ENCODE peak calls at places on chromosome 14, in four cellular contexts. T, D, H and E are unnamed samples.

GRCh38 chr14:94689218-94689984 is 77.2 kb downstream of the SERPINA3 start:
- DNase-seq in D (peak), T (peak), H (peak), E (peak)

GRCh38 chr14:65915125-65915524 is 502.6 kb downstream of the FUT8 start:
- DNase-seq in T (no peak), H (no peak), D (no peak), E (peak)

GRCh38 chr14:81776531-81776930 is 242.9 kb upstream of the SEL1L start:
- DNase-seq in D (no peak), T (no peak), H (no peak), E (no peak)

GRCh38 chr14:99064262-99064954 is 207.6 kb downstream of the BCL11B start:
- DNase-seq in D (no peak), H (no peak), T (no peak), E (peak)

GRCh38 chr14:31090872-31091764 is 64.9 kb upstream of the STRN3 start:
- DNase-seq in D (no peak), H (no peak), T (no peak), E (peak)

GRCh38 chr14:68626386-68626785 is 166.5 kb downstream of the ZFP36L1 start:
- DNase-seq in T (no peak), D (no peak), H (no peak), E (peak)

GRCh38 chr14:50773632-50774541 is 57.1 kb downstream of the NIN start:
- DNase-seq in H (peak), T (peak), D (peak), E (peak)

GRCh38 chr14:72420749-72421452 is 473.0 kb downstream of the DPF3 start:
- DNase-seq in T (peak), H (peak), D (peak), E (peak)

GRCh38 chr14:102824832-102825231 is 47.6 kb downstream of the TRAF3 start:
- DNase-seq in D (no peak), T (no peak), H (no peak), E (peak)

GRCh38 chr14:88013750-88014349 is 8.9 kb downstream of the GPR65 start:
- DNase-seq in D (peak), T (peak), H (peak), E (peak)

GRCh38 chr14:98633380-98633779 is 638.6 kb downstream of the BCL11B start:
- DNase-seq in D (no peak), H (peak), T (no peak), E (no peak)

GRCh38 chr14:68216072-68216471 is 396.5 kb downstream of the RAD51B start:
- DNase-seq in D (no peak), H (no peak), T (no peak), E (no peak)

GRCh38 chr14:24070285-24071143 is 848 bp upstream of the CPNE6 start:
- DNase-seq in T (no peak), H (no peak), D (no peak), E (no peak)

GRCh38 chr14:102727336-102728095 is 49.7 kb upstream of the TRAF3 start:
- DNase-seq in D (no peak), H (no peak), T (no peak), E (no peak)

GRCh38 chr14:24734917-24735500 is 101.0 kb upstream of the GZMB start:
- DNase-seq in D (peak), T (peak), H (peak), E (peak)

GRCh38 chr14:96268426-96269358 is 12.7 kb downstream of the BDKRB1 start:
- DNase-seq in H (no peak), T (no peak), D (no peak), E (peak)

GRCh38 chr14:24941719-24942118 is 108.2 kb downstream of the STXBP6 start:
- DNase-seq in D (no peak), H (peak), T (peak), E (no peak)

GRCh38 chr14:90091393-90091792 is 29.6 kb downstream of the KCNK13 start:
- DNase-seq in D (no peak), H (no peak), T (no peak), E (peak)

GRCh38 chr14:34741840-34742239 is 27.4 kb upstream of the CFL2 start:
- DNase-seq in T (no peak), H (no peak), D (no peak), E (no peak)

GRCh38 chr14:74203546-74203945 is 35.7 kb upstream of the VSX2 start:
- DNase-seq in H (no peak), T (no peak), D (no peak), E (no peak)

GRCh38 chr14:24425704-24426103 is 3.8 kb downstream of the CBLN3 start:
- DNase-seq in H (peak), T (no peak), D (no peak), E (peak)

DNA sequence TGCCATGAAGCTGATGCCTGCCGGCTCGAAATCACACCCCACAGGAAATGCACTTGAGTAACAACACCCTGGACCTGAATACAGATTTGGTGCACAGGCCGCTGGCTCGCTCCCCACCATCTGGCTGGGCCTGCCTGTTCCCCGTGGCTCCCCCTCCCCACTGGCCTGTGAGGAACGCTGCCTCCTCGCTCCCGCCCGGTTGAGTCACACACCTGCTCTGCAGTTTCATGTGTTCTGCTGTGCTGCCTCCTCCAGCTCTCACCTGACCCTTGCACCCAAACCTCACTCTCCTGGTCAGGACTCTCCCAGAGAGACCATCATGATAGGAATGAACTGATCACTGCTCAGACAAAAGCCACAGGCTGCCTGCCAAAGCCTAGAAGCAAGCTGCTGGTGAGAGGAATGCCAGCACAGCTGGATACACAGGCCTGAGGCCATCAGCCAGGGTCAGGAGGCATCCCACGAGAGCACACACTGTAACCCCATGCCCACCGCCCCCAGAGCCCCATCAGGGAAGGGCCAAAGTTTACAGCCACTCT is 3.8 kb upstream of the SIVA1 start:
- DNase-seq in D (no peak), T (no peak), H (no peak), E (peak)
- TF ChIP-seq CTCF in D (no peak), T (no peak), H (no peak), E (no peak)

DNA sequence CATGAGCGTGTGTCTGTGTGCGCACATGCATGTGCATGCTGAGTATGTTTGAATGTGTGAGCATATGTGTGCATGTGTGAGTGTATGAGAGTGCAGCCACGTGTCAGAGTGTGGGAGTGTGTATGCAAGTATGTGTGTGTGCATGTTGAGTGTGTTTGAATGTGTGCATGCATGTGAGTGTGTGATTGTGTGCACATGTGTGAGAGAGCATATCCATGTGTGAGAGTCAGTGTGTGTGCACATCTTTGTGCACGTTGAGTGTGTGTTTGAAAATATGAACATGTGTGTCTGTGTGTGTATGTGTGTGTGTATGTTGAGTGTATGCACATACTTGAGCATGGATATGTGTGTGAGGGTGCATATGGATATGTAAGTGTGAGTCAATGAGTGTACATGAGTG is 730.8 kb downstream of the VRK1 start:
- DNase-seq in H (no peak), D (no peak), T (no peak), E (no peak)
- TF ChIP-seq CTCF in H (no peak), D (no peak), T (no peak), E (no peak)

GRCh38 chr14:33532581-33532980 is 418.3 kb downstream of the EGLN3 start:
- DNase-seq in H (no peak), D (no peak), T (no peak), E (no peak)
- TF ChIP-seq CTCF in H (no peak), D (no peak), T (no peak), E (no peak)

GRCh38 chr14:93114713-93115068 is 1.0 kb downstream of the ITPK1 start:
- DNase-seq in H (peak), D (no peak), T (peak), E (no peak)

GRCh38 chr14:93114068-93114710 is 1.5 kb downstream of the ITPK1 start:
- DNase-seq in T (no peak), H (no peak), D (no peak), E (no peak)

GRCh38 chr14:93115069-93115919 is 431 bp downstream of the ITPK1 start:
- DNase-seq in D (peak), T (peak), H (peak), E (peak)

GRCh38 chr14:93116676-93117200 is 1.0 kb upstream of the ITPK1 start:
- DNase-seq in T (no peak), D (no peak), H (no peak), E (no peak)

DNA sequence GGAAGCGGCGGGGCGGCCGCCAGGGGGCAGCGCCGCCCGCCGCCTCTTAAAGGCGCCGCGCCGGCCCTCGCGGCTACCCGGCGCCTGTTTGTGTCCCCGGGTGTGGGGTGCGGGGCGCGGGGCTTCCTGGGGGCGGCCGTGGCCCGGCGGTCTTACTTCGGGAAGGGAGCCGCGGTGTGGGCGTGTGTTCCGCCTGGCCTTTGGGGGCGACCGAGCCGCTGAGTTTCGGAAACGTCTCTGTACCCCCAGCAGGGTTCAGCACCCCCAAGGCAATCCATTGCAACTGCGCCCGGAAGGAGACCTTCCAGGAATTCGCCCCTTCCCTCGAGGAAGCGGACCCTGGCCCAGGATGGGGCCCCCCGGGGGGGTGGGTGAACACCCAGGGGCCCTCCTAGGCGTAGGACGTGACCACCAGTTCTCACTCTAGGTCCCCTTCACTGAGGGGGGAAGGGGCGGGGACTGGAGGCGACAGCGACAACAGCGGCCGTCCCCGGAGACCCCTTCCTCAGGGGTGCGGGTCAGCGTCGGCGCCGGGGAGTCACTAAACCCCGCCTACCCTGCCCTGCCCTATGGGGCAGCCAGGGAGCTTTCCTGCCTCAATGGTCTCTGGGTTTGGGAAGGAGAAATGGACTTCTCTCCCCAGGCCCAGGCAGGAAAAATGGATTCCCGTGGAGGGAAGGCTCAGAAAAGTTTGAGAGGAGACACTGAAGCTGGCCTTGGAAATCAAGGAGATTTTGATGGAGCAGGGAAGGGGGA is at the start of gene ITPK1:
- DNase-seq in H (peak), D (peak), T (peak), E (peak)
- TF ChIP-seq CTCF in H (peak), D (peak), T (peak), E (no peak)

GRCh38 chr14:100084591-100084990 is 19.4 kb downstream of the EVL start:
- DNase-seq in D (no peak), H (no peak), T (no peak), E (no peak)

GRCh38 chr14:100088226-100088625 is 23.0 kb downstream of the EVL start:
- DNase-seq in D (no peak), H (no peak), T (no peak), E (no peak)

GRCh38 chr14:100085451-100085850 is 20.2 kb downstream of the EVL start:
- DNase-seq in H (no peak), D (no peak), T (no peak), E (no peak)

GRCh38 chr14:100083706-100084105 is 18.5 kb downstream of the EVL start:
- DNase-seq in T (no peak), D (no peak), H (no peak), E (no peak)

GRCh38 chr14:100086361-100086760 is 21.1 kb downstream of the EVL start:
- DNase-seq in T (no peak), H (no peak), D (no peak), E (no peak)
- TF ChIP-seq CTCF in T (no peak), H (no peak), D (no peak), E (no peak)

GRCh38 chr14:101665478-101666078 is 95.9 kb upstream of the PPP2R5C start:
- DNase-seq in H (peak), D (peak), T (peak), E (peak)
- TF ChIP-seq CTCF in H (peak), D (peak), T (peak), E (peak)

GRCh38 chr14:83071888-83072501 is 1538.3 kb upstream of the SEL1L start:
- DNase-seq in H (peak), T (no peak), D (no peak), E (no peak)
- TF ChIP-seq CTCF in H (no peak), T (peak), D (peak), E (no peak)

DNA sequence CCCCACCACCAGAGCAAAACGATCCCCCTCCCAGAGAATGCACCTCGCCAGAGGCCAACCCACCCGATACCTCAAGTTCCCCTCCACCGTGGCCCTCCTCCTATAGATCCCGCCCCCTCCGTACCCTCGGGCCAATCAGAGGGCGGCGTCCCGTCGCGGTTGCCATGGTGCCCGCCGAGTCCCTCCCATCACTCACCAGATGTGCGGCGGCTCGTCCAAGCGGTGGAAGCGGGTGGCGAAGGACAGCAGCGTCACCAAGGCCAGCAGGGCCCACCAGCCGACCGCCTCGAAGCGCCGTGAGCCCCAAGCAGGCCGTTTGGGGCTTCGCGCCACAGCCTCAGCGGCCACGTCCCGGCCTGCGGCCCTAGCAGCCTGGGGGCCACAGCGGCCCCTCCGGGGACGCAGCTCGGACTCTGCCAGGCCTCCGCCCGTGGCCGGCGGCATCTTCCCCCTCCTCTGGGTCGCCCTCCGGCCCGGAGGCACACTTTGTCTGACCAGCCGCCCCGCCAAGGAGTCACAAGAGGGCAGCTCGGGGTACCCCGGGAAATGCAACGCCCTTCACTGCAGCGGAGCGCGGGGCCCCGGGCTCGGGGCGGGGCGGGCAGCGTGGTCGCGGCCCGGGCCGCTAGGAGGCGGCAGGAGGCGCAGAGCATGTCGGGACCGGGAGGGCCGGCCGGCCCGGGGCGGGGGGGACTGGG is at the start of gene POMT2:
- DNase-seq in D (peak), T (peak), H (peak), E (peak)
- TF ChIP-seq CTCF in D (peak), T (no peak), H (peak), E (no peak)

GRCh38 chr14:52148371-52148770 is 79.5 kb upstream of the NID2 start:
- DNase-seq in H (no peak), T (no peak), D (no peak), E (no peak)

GRCh38 chr14:52150162-52150561 is 81.3 kb upstream of the NID2 start:
- DNase-seq in H (no peak), D (no peak), T (no peak), E (no peak)

GRCh38 chr14:52142504-52142903 is 73.6 kb upstream of the NID2 start:
- DNase-seq in D (no peak), T (no peak), H (no peak), E (no peak)

GRCh38 chr14:52146504-52146903 is 77.6 kb upstream of the NID2 start:
- DNase-seq in H (no peak), T (no peak), D (no peak), E (no peak)
- TF ChIP-seq CTCF in H (peak), T (no peak), D (no peak), E (peak)

GRCh38 chr14:32588448-32589320 is 259.6 kb downstream of the AKAP6 start:
- DNase-seq in T (peak), D (peak), H (peak), E (peak)
- TF ChIP-seq CTCF in T (peak), D (peak), H (peak), E (peak)